ENCODE peak calls at places on chromosomes 7 and 10, in five cellular contexts. One of them, this sample, is unnamed. For H3K36me3, the result is how much of the 10 kb centered on the place peaks cover.

GRCh38 chr7:141053626-141054025 is 20.2 kb upstream of the TMEM178B start:
- DNase-seq in right lobe of liver: no peak
- DNase-seq in cardiac muscle cell: no peak
- DNase-seq in heart right ventricle: no peak
- DNase-seq in left lung: no peak
- DNase-seq in this sample: no peak

GRCh38 chr10:12048547-12048946 is 5.9 kb upstream of the UPF2 start:
- DNase-seq in cardiac muscle cell: no peak
- DNase-seq in right lobe of liver: no peak
- DNase-seq in heart right ventricle: no peak
- DNase-seq in left lung: no peak
- DNase-seq in this sample: no peak

GRCh38 chr7:149373089-149373488 is 87.8 kb downstream of the ZNF777 start:
- DNase-seq in left lung: no peak
- DNase-seq in cardiac muscle cell: no peak
- DNase-seq in heart right ventricle: no peak
- DNase-seq in right lobe of liver: no peak
- DNase-seq in this sample: no peak

GRCh38 chr10:75111906-75112703 is 649 bp downstream of the SAMD8 start:
- DNase-seq in left lung: peak
- DNase-seq in right lobe of liver: peak
- DNase-seq in heart right ventricle: peak
- DNase-seq in cardiac muscle cell: peak
- DNase-seq in this sample: peak

GRCh38 chr10:102696736-102697135 is 17.5 kb downstream of the ARL3 start:
- DNase-seq in left lung: no peak
- DNase-seq in right lobe of liver: no peak
- DNase-seq in heart right ventricle: no peak
- DNase-seq in cardiac muscle cell: no peak
- DNase-seq in this sample: no peak

GRCh38 chr10:43682956-43683355 is 34.3 kb upstream of the ZNF32 start:
- DNase-seq in left lung: no peak
- DNase-seq in right lobe of liver: no peak
- DNase-seq in heart right ventricle: no peak
- DNase-seq in cardiac muscle cell: no peak
- DNase-seq in this sample: no peak

GRCh38 chr7:156642306-156643045 is 1.9 kb downstream of the RNF32 start:
- DNase-seq in right lobe of liver: no peak
- DNase-seq in cardiac muscle cell: no peak
- DNase-seq in heart right ventricle: no peak
- DNase-seq in left lung: no peak
- DNase-seq in this sample: no peak

GRCh38 chr10:61355211-61355610 is 98.0 kb downstream of the TMEM26 start:
- DNase-seq in left lung: no peak
- DNase-seq in heart right ventricle: no peak
- DNase-seq in right lobe of liver: no peak
- DNase-seq in cardiac muscle cell: no peak
- DNase-seq in this sample: no peak

GRCh38 chr7:90592036-90592435 is 4.1 kb upstream of the CDK14 start:
- DNase-seq in heart right ventricle: no peak
- DNase-seq in cardiac muscle cell: no peak
- DNase-seq in right lobe of liver: no peak
- DNase-seq in left lung: no peak
- DNase-seq in this sample: no peak

GRCh38 chr10:58782876-58783859 is 270.5 kb downstream of the BICC1 start:
- DNase-seq in left lung: no peak
- DNase-seq in heart right ventricle: peak
- DNase-seq in right lobe of liver: no peak
- DNase-seq in cardiac muscle cell: peak
- DNase-seq in this sample: no peak

GRCh38 chr10:114626841-114627240 is 31.2 kb downstream of the ABLIM1 start:
- DNase-seq in cardiac muscle cell: no peak
- DNase-seq in left lung: no peak
- DNase-seq in right lobe of liver: no peak
- DNase-seq in heart right ventricle: no peak
- DNase-seq in this sample: no peak

GRCh38 chr10:130578532-130579289 is 442.5 kb downstream of the GLRX3 start:
- DNase-seq in cardiac muscle cell: no peak
- DNase-seq in heart right ventricle: no peak
- DNase-seq in left lung: no peak
- DNase-seq in right lobe of liver: no peak
- DNase-seq in this sample: no peak

GRCh38 chr10:43222296-43222695 is 44.6 kb downstream of the RASGEF1A start:
- DNase-seq in right lobe of liver: peak
- DNase-seq in heart right ventricle: no peak
- DNase-seq in left lung: no peak
- DNase-seq in cardiac muscle cell: no peak
- DNase-seq in this sample: no peak

DNA sequence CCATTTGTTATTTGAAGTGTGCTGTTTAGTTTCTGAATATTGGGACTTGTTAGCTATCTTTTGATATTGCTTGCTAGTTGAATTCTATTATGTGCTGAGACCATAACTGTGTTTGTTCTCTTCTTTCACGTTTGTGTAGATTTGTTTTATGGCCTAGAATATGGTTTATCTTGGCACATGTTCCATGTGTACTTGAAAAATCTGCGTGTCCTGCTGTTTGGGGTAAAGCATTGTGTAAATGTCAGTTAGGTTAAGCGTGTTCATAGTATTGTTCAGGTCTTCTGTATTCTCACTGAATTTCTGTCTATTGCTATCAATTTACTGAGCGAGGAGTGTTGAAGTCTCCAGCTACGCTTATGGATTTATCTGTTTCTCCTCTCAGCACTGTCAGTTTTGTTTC is 19.4 kb downstream of the MMP21 start:
- DNase-seq in heart right ventricle: no peak
- DNase-seq in left lung: no peak
- DNase-seq in right lobe of liver: no peak
- DNase-seq in cardiac muscle cell: no peak
- DNase-seq in this sample: no peak
- H3K36me3 ChIP-seq in heart right ventricle: under half
- H3K36me3 ChIP-seq in left lung: half or more
- H3K36me3 ChIP-seq in right lobe of liver: under half
- H3K36me3 ChIP-seq in cardiac muscle cell: half or more
- H3K36me3 ChIP-seq in this sample: under half

GRCh38 chr10:110571093-110571743 is 3.7 kb downstream of the SMC3 start:
- DNase-seq in left lung: no peak
- DNase-seq in right lobe of liver: no peak
- DNase-seq in cardiac muscle cell: no peak
- DNase-seq in heart right ventricle: no peak
- DNase-seq in this sample: no peak

GRCh38 chr10:110577056-110577455 is 9.6 kb downstream of the SMC3 start:
- DNase-seq in cardiac muscle cell: no peak
- DNase-seq in heart right ventricle: no peak
- DNase-seq in right lobe of liver: no peak
- DNase-seq in left lung: no peak
- DNase-seq in this sample: no peak

GRCh38 chr10:110572862-110573261 is 5.4 kb downstream of the SMC3 start:
- DNase-seq in heart right ventricle: no peak
- DNase-seq in left lung: no peak
- DNase-seq in cardiac muscle cell: no peak
- DNase-seq in right lobe of liver: no peak
- DNase-seq in this sample: no peak

GRCh38 chr10:110574420-110574819 is 6.9 kb downstream of the SMC3 start:
- DNase-seq in cardiac muscle cell: no peak
- DNase-seq in left lung: no peak
- DNase-seq in heart right ventricle: no peak
- DNase-seq in right lobe of liver: no peak
- DNase-seq in this sample: no peak

GRCh38 chr10:110576220-110576619 is 8.7 kb downstream of the SMC3 start:
- DNase-seq in left lung: no peak
- DNase-seq in heart right ventricle: no peak
- DNase-seq in cardiac muscle cell: no peak
- DNase-seq in right lobe of liver: no peak
- DNase-seq in this sample: no peak
- H3K36me3 ChIP-seq in left lung: under half
- H3K36me3 ChIP-seq in heart right ventricle: under half
- H3K36me3 ChIP-seq in cardiac muscle cell: under half
- H3K36me3 ChIP-seq in right lobe of liver: under half
- H3K36me3 ChIP-seq in this sample: under half

DNA sequence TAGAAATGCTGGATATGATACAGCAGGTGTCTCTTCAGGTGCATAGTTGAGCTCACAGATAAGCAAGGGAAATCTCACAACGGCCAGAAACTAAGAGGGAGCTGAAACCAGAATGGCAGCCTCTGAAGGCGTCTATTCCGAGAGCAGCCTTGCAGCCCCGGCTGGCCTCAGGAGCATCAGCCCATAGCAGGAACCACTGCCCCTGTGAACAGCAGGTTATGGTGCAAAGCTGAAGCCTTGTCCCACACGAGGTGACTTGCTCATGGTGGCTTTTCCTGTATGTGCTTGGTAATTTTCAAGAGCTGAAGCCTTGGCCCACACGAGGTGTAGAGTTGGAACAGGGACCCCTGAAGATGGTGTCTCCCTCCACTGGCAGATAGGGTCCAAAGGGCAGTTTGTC is 33.2 kb downstream of the BNIP3 start:
- DNase-seq in right lobe of liver: peak
- DNase-seq in cardiac muscle cell: no peak
- DNase-seq in heart right ventricle: no peak
- DNase-seq in left lung: no peak
- DNase-seq in this sample: no peak
- H3K36me3 ChIP-seq in right lobe of liver: under half
- H3K36me3 ChIP-seq in cardiac muscle cell: under half
- H3K36me3 ChIP-seq in heart right ventricle: under half
- H3K36me3 ChIP-seq in left lung: half or more
- H3K36me3 ChIP-seq in this sample: under half

GRCh38 chr7:92569137-92569536 is 21.1 kb downstream of the FAM133B start:
- DNase-seq in cardiac muscle cell: no peak
- DNase-seq in heart right ventricle: no peak
- DNase-seq in right lobe of liver: no peak
- DNase-seq in left lung: no peak
- DNase-seq in this sample: no peak
- H3K36me3 ChIP-seq in cardiac muscle cell: under half
- H3K36me3 ChIP-seq in heart right ventricle: under half
- H3K36me3 ChIP-seq in right lobe of liver: under half
- H3K36me3 ChIP-seq in left lung: half or more
- H3K36me3 ChIP-seq in this sample: under half

GRCh38 chr10:82228701-82229100 is 353.7 kb downstream of the NRG3 start:
- DNase-seq in heart right ventricle: no peak
- DNase-seq in cardiac muscle cell: no peak
- DNase-seq in right lobe of liver: no peak
- DNase-seq in left lung: no peak
- DNase-seq in this sample: no peak
- H3K36me3 ChIP-seq in heart right ventricle: under half
- H3K36me3 ChIP-seq in cardiac muscle cell: under half
- H3K36me3 ChIP-seq in right lobe of liver: under half
- H3K36me3 ChIP-seq in left lung: under half
- H3K36me3 ChIP-seq in this sample: under half

GRCh38 chr10:119903946-119904666 is 11.6 kb downstream of the SEC23IP start:
- DNase-seq in left lung: no peak
- DNase-seq in heart right ventricle: no peak
- DNase-seq in cardiac muscle cell: no peak
- DNase-seq in right lobe of liver: no peak
- DNase-seq in this sample: no peak
- H3K36me3 ChIP-seq in left lung: half or more
- H3K36me3 ChIP-seq in heart right ventricle: under half
- H3K36me3 ChIP-seq in cardiac muscle cell: under half
- H3K36me3 ChIP-seq in right lobe of liver: under half
- H3K36me3 ChIP-seq in this sample: under half

GRCh38 chr7:152140560-152140959 is 115.1 kb downstream of the GALNT11 start:
- DNase-seq in left lung: no peak
- DNase-seq in cardiac muscle cell: no peak
- DNase-seq in right lobe of liver: no peak
- DNase-seq in heart right ventricle: no peak
- DNase-seq in this sample: no peak
- H3K36me3 ChIP-seq in left lung: half or more
- H3K36me3 ChIP-seq in cardiac muscle cell: half or more
- H3K36me3 ChIP-seq in right lobe of liver: under half
- H3K36me3 ChIP-seq in heart right ventricle: under half
- H3K36me3 ChIP-seq in this sample: under half